ENCODE peak calls at places on chromosomes 16 and 17, in seven cellular contexts. One of them, this sample, is unnamed.

GRCh38 chr17:10089221-10089799 is 109.1 kb downstream of the GAS7 start:
- DNase-seq in substantia nigra: no peak
- DNase-seq in EL: no peak
- DNase-seq in activated T-helper 9 cell treated with anti-CD3 and anti-CD28 coated beads, Interleukin-2, amount 50 U/mL, for 16 hours: no peak
- DNase-seq in activated naive CD8-positive, alpha-beta T cell treated with anti-CD3 and anti-CD28 coated beads, Interleukin-2, amount 50 U/mL, for 24 hours: no peak
- DNase-seq in stimulated activated CD8-positive, alpha-beta memory T cell treated with anti-CD3 and anti-CD28 coated beads, Interleukin-4, amount 100 ng/mL, for 4 hours: no peak
- DNase-seq in prostate gland: no peak
- DNase-seq in this sample: no peak

GRCh38 chr16:68401871-68402747 is 46.2 kb downstream of the SMPD3 start:
- DNase-seq in prostate gland: no peak
- DNase-seq in activated naive CD8-positive, alpha-beta T cell treated with anti-CD3 and anti-CD28 coated beads, Interleukin-2, amount 50 U/mL, for 24 hours: no peak
- DNase-seq in stimulated activated CD8-positive, alpha-beta memory T cell treated with anti-CD3 and anti-CD28 coated beads, Interleukin-4, amount 100 ng/mL, for 4 hours: no peak
- DNase-seq in activated T-helper 9 cell treated with anti-CD3 and anti-CD28 coated beads, Interleukin-2, amount 50 U/mL, for 16 hours: no peak
- DNase-seq in substantia nigra: no peak
- DNase-seq in EL: peak
- DNase-seq in this sample: no peak

GRCh38 chr16:14436410-14436955 is 193.6 kb downstream of the PARN start:
- DNase-seq in activated T-helper 9 cell treated with anti-CD3 and anti-CD28 coated beads, Interleukin-2, amount 50 U/mL, for 16 hours: no peak
- DNase-seq in substantia nigra: no peak
- DNase-seq in prostate gland: no peak
- DNase-seq in activated naive CD8-positive, alpha-beta T cell treated with anti-CD3 and anti-CD28 coated beads, Interleukin-2, amount 50 U/mL, for 24 hours: peak
- DNase-seq in EL: no peak
- DNase-seq in stimulated activated CD8-positive, alpha-beta memory T cell treated with anti-CD3 and anti-CD28 coated beads, Interleukin-4, amount 100 ng/mL, for 4 hours: peak
- DNase-seq in this sample: no peak

GRCh38 chr16:67155305-67156145 is 4.2 kb downstream of the TRADD start:
- DNase-seq in stimulated activated CD8-positive, alpha-beta memory T cell treated with anti-CD3 and anti-CD28 coated beads, Interleukin-4, amount 100 ng/mL, for 4 hours: peak
- DNase-seq in activated T-helper 9 cell treated with anti-CD3 and anti-CD28 coated beads, Interleukin-2, amount 50 U/mL, for 16 hours: peak
- DNase-seq in EL: peak
- DNase-seq in substantia nigra: peak
- DNase-seq in activated naive CD8-positive, alpha-beta T cell treated with anti-CD3 and anti-CD28 coated beads, Interleukin-2, amount 50 U/mL, for 24 hours: peak
- DNase-seq in prostate gland: peak
- DNase-seq in this sample: no peak

GRCh38 chr16:68070811-68071546 is 14.2 kb upstream of the NFATC3 start:
- DNase-seq in prostate gland: no peak
- DNase-seq in EL: no peak
- DNase-seq in activated naive CD8-positive, alpha-beta T cell treated with anti-CD3 and anti-CD28 coated beads, Interleukin-2, amount 50 U/mL, for 24 hours: no peak
- DNase-seq in substantia nigra: no peak
- DNase-seq in stimulated activated CD8-positive, alpha-beta memory T cell treated with anti-CD3 and anti-CD28 coated beads, Interleukin-4, amount 100 ng/mL, for 4 hours: no peak
- DNase-seq in activated T-helper 9 cell treated with anti-CD3 and anti-CD28 coated beads, Interleukin-2, amount 50 U/mL, for 16 hours: no peak
- DNase-seq in this sample: no peak

GRCh38 chr17:43453331-43453812 is 30.4 kb upstream of the DHX8 start:
- DNase-seq in activated T-helper 9 cell treated with anti-CD3 and anti-CD28 coated beads, Interleukin-2, amount 50 U/mL, for 16 hours: no peak
- DNase-seq in stimulated activated CD8-positive, alpha-beta memory T cell treated with anti-CD3 and anti-CD28 coated beads, Interleukin-4, amount 100 ng/mL, for 4 hours: no peak
- DNase-seq in EL: no peak
- DNase-seq in prostate gland: no peak
- DNase-seq in substantia nigra: no peak
- DNase-seq in activated naive CD8-positive, alpha-beta T cell treated with anti-CD3 and anti-CD28 coated beads, Interleukin-2, amount 50 U/mL, for 24 hours: no peak
- DNase-seq in this sample: no peak

GRCh38 chr16:3089717-3090592 is 9.1 kb downstream of the ZSCAN10 start:
- DNase-seq in activated naive CD8-positive, alpha-beta T cell treated with anti-CD3 and anti-CD28 coated beads, Interleukin-2, amount 50 U/mL, for 24 hours: no peak
- DNase-seq in activated T-helper 9 cell treated with anti-CD3 and anti-CD28 coated beads, Interleukin-2, amount 50 U/mL, for 16 hours: no peak
- DNase-seq in stimulated activated CD8-positive, alpha-beta memory T cell treated with anti-CD3 and anti-CD28 coated beads, Interleukin-4, amount 100 ng/mL, for 4 hours: no peak
- DNase-seq in prostate gland: no peak
- DNase-seq in substantia nigra: no peak
- DNase-seq in EL: no peak
- DNase-seq in this sample: no peak

GRCh38 chr16:57071840-57072541 is 20.4 kb upstream of the CPNE2 start:
- DNase-seq in activated T-helper 9 cell treated with anti-CD3 and anti-CD28 coated beads, Interleukin-2, amount 50 U/mL, for 16 hours: no peak
- DNase-seq in substantia nigra: no peak
- DNase-seq in activated naive CD8-positive, alpha-beta T cell treated with anti-CD3 and anti-CD28 coated beads, Interleukin-2, amount 50 U/mL, for 24 hours: no peak
- DNase-seq in EL: peak
- DNase-seq in stimulated activated CD8-positive, alpha-beta memory T cell treated with anti-CD3 and anti-CD28 coated beads, Interleukin-4, amount 100 ng/mL, for 4 hours: no peak
- DNase-seq in prostate gland: no peak
- DNase-seq in this sample: no peak

GRCh38 chr17:17021194-17021863 is 20.9 kb upstream of the MPRIP start:
- DNase-seq in prostate gland: no peak
- DNase-seq in activated naive CD8-positive, alpha-beta T cell treated with anti-CD3 and anti-CD28 coated beads, Interleukin-2, amount 50 U/mL, for 24 hours: no peak
- DNase-seq in substantia nigra: no peak
- DNase-seq in EL: peak
- DNase-seq in stimulated activated CD8-positive, alpha-beta memory T cell treated with anti-CD3 and anti-CD28 coated beads, Interleukin-4, amount 100 ng/mL, for 4 hours: no peak
- DNase-seq in activated T-helper 9 cell treated with anti-CD3 and anti-CD28 coated beads, Interleukin-2, amount 50 U/mL, for 16 hours: no peak
- DNase-seq in this sample: no peak

GRCh38 chr16:30104492-30104891 is 8.5 kb upstream of the YPEL3 start:
- DNase-seq in prostate gland: no peak
- DNase-seq in substantia nigra: no peak
- DNase-seq in activated naive CD8-positive, alpha-beta T cell treated with anti-CD3 and anti-CD28 coated beads, Interleukin-2, amount 50 U/mL, for 24 hours: no peak
- DNase-seq in EL: no peak
- DNase-seq in activated T-helper 9 cell treated with anti-CD3 and anti-CD28 coated beads, Interleukin-2, amount 50 U/mL, for 16 hours: no peak
- DNase-seq in stimulated activated CD8-positive, alpha-beta memory T cell treated with anti-CD3 and anti-CD28 coated beads, Interleukin-4, amount 100 ng/mL, for 4 hours: no peak
- DNase-seq in this sample: no peak

GRCh38 chr16:68843482-68844210 is at the start of gene TANGO6:
- DNase-seq in activated naive CD8-positive, alpha-beta T cell treated with anti-CD3 and anti-CD28 coated beads, Interleukin-2, amount 50 U/mL, for 24 hours: peak
- DNase-seq in EL: peak
- DNase-seq in prostate gland: peak
- DNase-seq in substantia nigra: peak
- DNase-seq in activated T-helper 9 cell treated with anti-CD3 and anti-CD28 coated beads, Interleukin-2, amount 50 U/mL, for 16 hours: peak
- DNase-seq in stimulated activated CD8-positive, alpha-beta memory T cell treated with anti-CD3 and anti-CD28 coated beads, Interleukin-4, amount 100 ng/mL, for 4 hours: peak
- DNase-seq in this sample: no peak

GRCh38 chr17:64180089-64180488 is 50.1 kb upstream of the ERN1 start:
- DNase-seq in prostate gland: no peak
- DNase-seq in activated T-helper 9 cell treated with anti-CD3 and anti-CD28 coated beads, Interleukin-2, amount 50 U/mL, for 16 hours: no peak
- DNase-seq in stimulated activated CD8-positive, alpha-beta memory T cell treated with anti-CD3 and anti-CD28 coated beads, Interleukin-4, amount 100 ng/mL, for 4 hours: no peak
- DNase-seq in activated naive CD8-positive, alpha-beta T cell treated with anti-CD3 and anti-CD28 coated beads, Interleukin-2, amount 50 U/mL, for 24 hours: no peak
- DNase-seq in EL: no peak
- DNase-seq in substantia nigra: no peak
- DNase-seq in this sample: no peak

GRCh38 chr17:73380439-73381106 is 68.8 kb upstream of the CDC42EP4 start:
- DNase-seq in substantia nigra: no peak
- DNase-seq in prostate gland: no peak
- DNase-seq in stimulated activated CD8-positive, alpha-beta memory T cell treated with anti-CD3 and anti-CD28 coated beads, Interleukin-4, amount 100 ng/mL, for 4 hours: no peak
- DNase-seq in activated T-helper 9 cell treated with anti-CD3 and anti-CD28 coated beads, Interleukin-2, amount 50 U/mL, for 16 hours: no peak
- DNase-seq in activated naive CD8-positive, alpha-beta T cell treated with anti-CD3 and anti-CD28 coated beads, Interleukin-2, amount 50 U/mL, for 24 hours: no peak
- DNase-seq in EL: no peak
- DNase-seq in this sample: no peak